ENCODE peak calls at places on chromosomes 16 and 17, in five cellular contexts. X is sigmoid colon, H is IMR-90, E is HCT116, R is A549. A is an unnamed sample.

GRCh38 chr16:48383204-48383876 is 1.9 kb downstream of the SIAH1 start:
- DNase-seq in X (no peak), E (no peak), R (no peak), H (peak; percentile 48), A (no peak)

GRCh38 chr17:42928714-42929496 is 28.3 kb downstream of the G6PC1 start:
- DNase-seq in R (peak; percentile 95), H (peak; percentile 85), E (peak; percentile 60), X (peak; percentile 69), A (no peak)

GRCh38 chr17:36182176-36183000 is 6.0 kb upstream of the TBC1D3B start:
- DNase-seq in R (no peak), H (no peak), X (no peak), E (no peak), A (no peak)

GRCh38 chr17:45171338-45172231 is 9.9 kb downstream of the HEXIM2 start:
- DNase-seq in E (no peak), R (peak; percentile 84), H (no peak), X (peak; percentile 80), A (peak; percentile 76)

GRCh38 chr16:60905806-60906205 is 1130.4 kb downstream of the CDH8 start:
- DNase-seq in R (no peak), X (no peak), E (no peak), H (no peak), A (no peak)

GRCh38 chr16:81553814-81554675 is 109.4 kb downstream of the CMIP start:
- DNase-seq in E (no peak), X (no peak), R (no peak), H (no peak), A (no peak)

GRCh38 chr16:72480926-72481325 is 309.0 kb upstream of the PMFBP1 start:
- DNase-seq in E (no peak), R (no peak), X (no peak), H (no peak), A (no peak)

GRCh38 chr16:3578121-3578520 is 918 bp upstream of the NLRC3 start:
- DNase-seq in R (no peak), E (no peak), X (no peak), H (no peak), A (no peak)

GRCh38 chr17:75367312-75367711 is 38.2 kb downstream of the GRB2 start:
- DNase-seq in R (peak; percentile 30), H (peak; percentile 51), E (no peak), X (no peak), A (no peak)

GRCh38 chr16:27550582-27550920 is 607 bp downstream of the KATNIP start:
- DNase-seq in R (no peak), E (no peak), H (no peak), X (no peak), A (no peak)

GRCh38 chr17:81346090-81346907 is 49.0 kb upstream of the BAHCC1 start:
- DNase-seq in R (peak; percentile 99), X (peak; percentile 100), E (peak; percentile 93), H (peak; percentile 94), A (peak; percentile 99)

GRCh38 chr16:3878610-3879009 is 1.9 kb downstream of the CREBBP start:
- DNase-seq in X (no peak), H (peak; percentile 38), E (no peak), R (no peak), A (no peak)

GRCh38 chr16:53220585-53220984 is 165.8 kb downstream of the CHD9 start:
- DNase-seq in H (peak; percentile 58), X (no peak), E (no peak), R (no peak), A (no peak)

GRCh38 chr16:1691956-1692355 is 13.9 kb downstream of the JPT2 start:
- DNase-seq in E (no peak), R (peak; percentile 82), X (no peak), H (peak; percentile 77), A (no peak)

GRCh38 chr16:50318796-50319578 is 49.8 kb downstream of the BRD7 start:
- DNase-seq in H (no peak), E (no peak), R (no peak), X (no peak), A (no peak)

GRCh38 chr17:5788266-5788900 is 204.1 kb upstream of the NLRP1 start:
- DNase-seq in R (no peak), X (no peak), H (peak; percentile 75), E (no peak), A (no peak)

GRCh38 chr17:7380321-7380720 is 568 bp upstream of the TNK1 start:
- DNase-seq in H (peak; percentile 47), R (no peak), E (no peak), X (peak; percentile 91), A (peak; percentile 89)

GRCh38 chr17:36059455-36059854 is 4.6 kb upstream of the CCL18 start:
- DNase-seq in X (no peak), R (no peak), E (no peak), H (no peak), A (no peak)

GRCh38 chr16:69830534-69831211 is 68.5 kb downstream of the WWP2 start:
- DNase-seq in H (peak; percentile 28), X (no peak), E (no peak), R (peak; percentile 31), A (no peak)

GRCh38 chr16:88634994-88635670 is 3.2 kb upstream of the IL17C start:
- DNase-seq in H (peak; percentile 22), X (no peak), E (no peak), R (no peak), A (no peak)

GRCh38 chr17:41785091-41785875 is 1.2 kb downstream of the JUP start:
- DNase-seq in E (no peak), R (no peak), H (no peak), X (no peak), A (no peak)

GRCh38 chr17:41784207-41784744 is 2.2 kb downstream of the JUP start:
- DNase-seq in E (peak; percentile 69), X (no peak), H (peak; percentile 71), R (peak; percentile 80), A (peak; percentile 45)

GRCh38 chr17:41787021-41787418 is 509 bp upstream of the JUP start:
- DNase-seq in X (no peak), H (no peak), R (no peak), E (no peak), A (no peak)

GRCh38 chr17:41785876-41786226 is 660 bp downstream of the JUP start:
- DNase-seq in H (no peak), R (no peak), E (no peak), X (no peak), A (peak; percentile 83)

GRCh38 chr17:41786227-41787020 is at the start of gene JUP:
- DNase-seq in X (peak; percentile 99), R (peak; percentile 100), H (peak; percentile 99), E (peak; percentile 99), A (peak; percentile 100)
- H3K4me1 ChIP-seq in X (peaks cover 22% of the 10 kb centered on the region), R (peaks cover 43% of the 10 kb centered on the region), H (peaks cover 20% of the 10 kb centered on the region), E (peaks cover 60% of the 10 kb centered on the region), A (peaks cover 6% of the 10 kb centered on the region)

GRCh38 chr16:11249233-11250061 is 6.6 kb downstream of the SOCS1 start:
- DNase-seq in R (no peak), X (no peak), H (peak; percentile 38), E (no peak), A (no peak)
- TF ChIP-seq POLR2A in R (no peak), X (no peak), H (no peak), E (no peak), A (no peak)

GRCh38 chr17:40417258-40417608 is 463 bp downstream of the TOP2A start:
- DNase-seq in H (peak; percentile 5), X (no peak), R (no peak), E (no peak), A (no peak)
- TF ChIP-seq CTCF in H (no peak), X (no peak), R (no peak), E (peak; percentile 3), A (no peak)

DNA sequence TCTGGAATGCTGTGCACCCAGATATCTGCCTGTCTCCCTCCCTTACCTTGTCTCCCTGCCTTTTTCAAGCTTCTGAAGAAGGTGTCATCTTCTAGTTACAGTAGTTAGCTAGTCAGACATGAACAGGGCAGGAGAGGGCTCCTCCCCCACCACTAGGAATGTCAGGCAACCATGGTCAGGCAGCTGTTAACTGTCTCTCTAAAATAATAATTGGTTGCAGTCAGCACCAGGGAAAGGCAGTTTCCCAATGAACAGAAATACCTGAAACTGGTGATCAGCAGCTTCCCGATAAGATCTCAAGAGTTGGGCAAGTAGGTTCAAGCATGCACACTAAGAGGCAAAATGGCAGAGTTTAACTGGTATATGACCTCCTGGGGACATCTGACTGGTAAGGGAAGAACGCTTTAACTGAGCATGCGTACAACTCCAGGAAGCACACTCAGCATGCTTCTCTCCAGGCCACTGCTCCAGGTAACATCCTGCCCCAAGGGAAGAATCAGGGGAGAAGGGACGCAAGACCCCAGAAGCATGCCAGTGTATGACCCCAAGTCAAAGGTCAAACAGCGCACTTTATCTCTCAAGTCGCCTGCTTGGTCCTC is 12.6 kb upstream of the XYLT1 start:
- DNase-seq in H (no peak), E (no peak), R (no peak), X (no peak), A (no peak)
- H3K4me1 ChIP-seq in H (peaks cover 3% of the 10 kb centered on the region), E (no peaks in the 10 kb centered on the region), R (no peaks in the 10 kb centered on the region), X (no peaks in the 10 kb centered on the region), A (no peaks in the 10 kb centered on the region)

GRCh38 chr16:30996324-30996999 is 11.5 kb downstream of the HSD3B7 start:
- DNase-seq in X (no peak), R (peak; percentile 68), E (no peak), H (no peak), A (no peak)

GRCh38 chr16:30998852-30999761 is 11.3 kb downstream of the STX1B start:
- DNase-seq in H (no peak), E (no peak), R (no peak), X (no peak), A (no peak)

GRCh38 chr16:30997887-30998711 is 12.3 kb downstream of the STX1B start:
- DNase-seq in E (peak; percentile 21), R (peak; percentile 89), X (no peak), H (peak; percentile 84), A (no peak)

GRCh38 chr16:30995927-30996323 is 10.9 kb downstream of the HSD3B7 start:
- DNase-seq in E (no peak), R (no peak), X (no peak), H (no peak), A (no peak)

GRCh38 chr16:30997000-30997886 is 12.2 kb downstream of the HSD3B7 start:
- DNase-seq in H (peak; percentile 41), X (peak; percentile 95), R (peak; percentile 93), E (peak; percentile 43), A (peak; percentile 73)
- TF ChIP-seq POLR2A in H (no peak), X (peak; percentile 33), R (peak; percentile 58), E (no peak), A (no peak)

DNA sequence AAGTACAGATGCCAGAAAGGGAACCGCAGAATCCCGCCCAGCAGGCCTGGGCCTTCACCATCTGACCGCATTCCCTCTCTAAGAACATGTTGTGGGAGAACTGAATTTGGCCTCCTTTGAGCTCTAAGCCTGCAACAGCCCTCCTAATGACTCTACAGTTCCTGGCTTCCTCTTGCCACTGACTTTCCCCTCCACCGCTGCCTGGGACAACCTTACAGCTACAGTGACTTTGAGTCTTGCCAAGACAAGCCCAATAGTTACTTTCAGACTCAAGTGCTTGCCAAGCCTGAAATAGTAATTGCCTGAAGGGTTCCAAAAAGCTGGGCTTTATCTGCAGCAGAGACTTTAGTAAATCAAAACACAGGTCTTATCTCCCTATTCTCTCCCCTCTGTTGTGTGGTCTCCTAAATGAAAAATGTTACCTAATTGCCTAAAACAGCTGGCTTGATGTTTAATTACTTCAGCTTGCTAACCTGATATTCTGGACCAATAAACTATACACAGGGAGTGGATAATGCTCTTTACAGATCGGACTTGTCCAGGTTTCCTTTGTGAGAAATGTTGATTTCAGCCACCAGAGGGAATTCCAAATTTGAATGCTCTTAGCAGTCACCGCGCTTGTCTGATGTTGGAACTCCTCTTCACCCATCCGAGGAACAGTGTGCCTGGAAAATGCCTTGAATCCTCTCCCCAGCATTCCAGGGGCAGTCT is 85.1 kb upstream of the TBX2 start:
- DNase-seq in R (no peak), X (no peak), E (no peak), H (peak; percentile 60), A (no peak)
- TF ChIP-seq CTCF in R (no peak), X (no peak), E (no peak), H (peak; percentile 29), A (no peak)

A was measured in breast epithelium.